ENCODE peak calls at places on chromosomes 6 and 20, in ten cellular contexts. T is effector memory CD8-positive, alpha-beta T cell; P is T-helper 2 cell; J is OCI-LY7; K is putamen; S is central memory CD8-positive, alpha-beta T cell; O is NCI-H510A; Y is kidney epithelial cell; V is glutamatergic neuron; Q is germinal center. F is an unnamed sample.

GRCh38 chr6:107173779-107174178 is 58.5 kb upstream of the BEND3 start:
- DNase-seq in T (no peak), P (no peak), J (no peak), K (no peak), S (no peak), O (no peak), Y (no peak), V (no peak), Q (no peak), F (no peak)

GRCh38 chr6:119351005-119351394 is 1.4 kb upstream of the MAN1A1 start:
- DNase-seq in T (no peak), P (no peak), J (peak; percentile 75), K (no peak), S (no peak), O (no peak), Y (no peak), V (no peak), Q (no peak), F (peak; percentile 17)

GRCh38 chr6:12335131-12335527 is 45.0 kb downstream of the EDN1 start:
- DNase-seq in T (no peak), P (no peak), J (no peak), K (no peak), S (no peak), O (no peak), Y (no peak), V (no peak), Q (no peak), F (no peak)

GRCh38 chr20:13271977-13272975 is 51.2 kb downstream of the ISM1 start:
- DNase-seq in T (no peak), P (no peak), J (no peak), K (no peak), S (no peak), O (no peak), Y (no peak), V (no peak), Q (no peak), F (no peak)

GRCh38 chr20:14984768-14985622 is 647.6 kb upstream of the FLRT3 start:
- DNase-seq in T (no peak), P (no peak), J (no peak), K (no peak), S (no peak), O (no peak), Y (no peak), V (no peak), Q (no peak), F (no peak)

GRCh38 chr6:24775520-24776058 is 852 bp downstream of the GMNN start:
- DNase-seq in T (peak; percentile 9), P (no peak), J (peak; percentile 37), K (no peak), S (no peak), O (no peak), Y (no peak), V (no peak), Q (no peak), F (no peak)

GRCh38 chr6:71334768-71335167 is 46.2 kb downstream of the OGFRL1 start:
- DNase-seq in T (no peak), P (no peak), J (no peak), K (no peak), S (no peak), O (no peak), Y (peak; percentile 19), V (no peak), Q (no peak), F (no peak)

GRCh38 chr20:63025534-63026331 is 19.0 kb upstream of the BHLHE23 start:
- DNase-seq in T (no peak), P (no peak), J (no peak), K (no peak), S (no peak), O (no peak), Y (no peak), V (peak; percentile 75), Q (no peak), F (peak; percentile 17)

GRCh38 chr20:63532449-63532971 is 4.7 kb downstream of the PTK6 start:
- DNase-seq in T (no peak), P (no peak), J (no peak), K (no peak), S (no peak), O (no peak), Y (no peak), V (peak; percentile 25), Q (no peak), F (no peak)

GRCh38 chr6:53544500-53545308 is at the start of gene GCLC:
- DNase-seq in T (peak; percentile 83), P (peak; percentile 68), J (peak; percentile 97), K (peak; percentile 92), S (peak; percentile 76), O (peak; percentile 98), Y (peak; percentile 58), V (peak; percentile 96), Q (peak; percentile 92), F (peak; percentile 75)

GRCh38 chr20:63969851-63970713 is at the start of gene ZNF512B:
- DNase-seq in T (no peak), P (no peak), J (peak; percentile 64), K (no peak), S (no peak), O (peak; percentile 40), Y (no peak), V (peak; percentile 78), Q (peak; percentile 59), F (no peak)

GRCh38 chr6:98842489-98843180 is 8.3 kb downstream of the POU3F2 start:
- DNase-seq in T (no peak), P (no peak), J (no peak), K (no peak), S (no peak), O (no peak), Y (no peak), V (peak; percentile 71), Q (no peak), F (no peak)

GRCh38 chr20:45969712-45970634 is 2.0 kb downstream of the ZNF335 start:
- DNase-seq in T (no peak), P (no peak), J (peak; percentile 55), K (peak; percentile 53), S (no peak), O (peak; percentile 24), Y (peak; percentile 18), V (no peak), Q (peak; percentile 32), F (no peak)

GRCh38 chr20:11117808-11118528 is 444.2 kb upstream of the JAG1 start:
- DNase-seq in T (no peak), P (no peak), J (no peak), K (no peak), S (no peak), O (no peak), Y (peak; percentile 86), V (no peak), Q (no peak), F (peak; percentile 16)

GRCh38 chr6:24522090-24522820 is 27.5 kb downstream of the ALDH5A1 start:
- DNase-seq in T (no peak), P (no peak), J (peak; percentile 99), K (no peak), S (no peak), O (no peak), Y (peak; percentile 89), V (peak; percentile 29), Q (peak; percentile 69), F (no peak)

GRCh38 chr6:32082951-32083350 is 26.2 kb downstream of the TNXB start:
- DNase-seq in T (no peak), P (no peak), J (no peak), K (no peak), S (no peak), O (no peak), Y (no peak), V (no peak), Q (no peak), F (peak; percentile 85)

GRCh38 chr20:62837091-62837490 is 20.2 kb downstream of the COL9A3 start:
- DNase-seq in T (no peak), P (no peak), J (no peak), K (no peak), S (no peak), O (no peak), Y (no peak), V (no peak), Q (no peak), F (no peak)

GRCh38 chr20:43955244-43956191 is 40.9 kb downstream of the TOX2 start:
- DNase-seq in T (peak; percentile 34), P (no peak), J (no peak), K (no peak), S (peak; percentile 38), O (no peak), Y (peak; percentile 82), V (no peak), Q (peak; percentile 26), F (peak; percentile 87)

GRCh38 chr6:66638518-66638917 is 931.5 kb upstream of the EYS start:
- DNase-seq in T (no peak), P (no peak), J (no peak), K (no peak), S (no peak), O (no peak), Y (no peak), V (no peak), Q (no peak), F (no peak)

GRCh38 chr20:12535770-12536169 is 473.0 kb upstream of the SPTLC3 start:
- DNase-seq in T (no peak), P (no peak), J (no peak), K (no peak), S (no peak), O (no peak), Y (no peak), V (no peak), Q (no peak), F (no peak)

GRCh38 chr6:129432738-129433137 is 277.2 kb downstream of the ARHGAP18 start:
- DNase-seq in T (no peak), P (no peak), J (no peak), K (no peak), S (no peak), O (no peak), Y (no peak), V (no peak), Q (no peak), F (no peak)

GRCh38 chr6:15327271-15327670 is 81.4 kb downstream of the JARID2 start:
- DNase-seq in T (peak; percentile 4), P (no peak), J (peak; percentile 78), K (no peak), S (no peak), O (peak; percentile 12), Y (no peak), V (peak; percentile 34), Q (peak; percentile 70), F (no peak)

GRCh38 chr6:150201791-150202329 is 59.0 kb downstream of the PPP1R14C start:
- DNase-seq in T (no peak), P (no peak), J (no peak), K (no peak), S (no peak), O (no peak), Y (no peak), V (peak; percentile 60), Q (no peak), F (no peak)

GRCh38 chr6:167497387-167498056 is 172.6 kb downstream of the TTLL2 start:
- DNase-seq in T (no peak), P (no peak), J (no peak), K (no peak), S (no peak), O (no peak), Y (no peak), V (no peak), Q (no peak), F (no peak)

GRCh38 chr6:24223131-24223715 is 97.2 kb downstream of the NRSN1 start:
- DNase-seq in T (no peak), P (no peak), J (no peak), K (no peak), S (no peak), O (no peak), Y (no peak), V (no peak), Q (no peak), F (no peak)

GRCh38 chr20:57503035-57503658 is 21.8 kb downstream of the CTCFL start:
- DNase-seq in T (no peak), P (no peak), J (no peak), K (no peak), S (no peak), O (no peak), Y (no peak), V (no peak), Q (peak; percentile 33), F (no peak)

GRCh38 chr20:51306521-51307358 is 235.8 kb downstream of the NFATC2 start:
- DNase-seq in T (peak; percentile 66), P (peak; percentile 33), J (peak; percentile 74), K (peak; percentile 58), S (peak; percentile 58), O (no peak), Y (no peak), V (peak; percentile 88), Q (peak; percentile 84), F (no peak)

GRCh38 chr20:64229537-64230061 is 25.9 kb upstream of the PCMTD2 start:
- DNase-seq in T (no peak), P (no peak), J (no peak), K (no peak), S (no peak), O (no peak), Y (no peak), V (peak; percentile 5), Q (no peak), F (no peak)

F was measured in AG09309.